ENCODE peak calls at places on chromosomes 12 and 14, in five cellular contexts. One of them, this sample, is unnamed.

GRCh38 chr12:16939871-16940306 is 333.9 kb upstream of the LMO3 start:
- DNase-seq in cardiac fibroblast: peak; percentile 82
- DNase-seq in HT1080: peak; percentile 83
- DNase-seq in CD14-positive monocyte: no peak
- DNase-seq in ELR: peak; percentile 83
- DNase-seq in this sample: peak; percentile 69

GRCh38 chr14:66495214-66496098 is 9.3 kb downstream of the CCDC196 start:
- DNase-seq in HT1080: peak; percentile 65
- DNase-seq in CD14-positive monocyte: no peak
- DNase-seq in ELR: peak; percentile 74
- DNase-seq in cardiac fibroblast: peak; percentile 85
- DNase-seq in this sample: peak; percentile 70

GRCh38 chr12:10722502-10722904 is 620 bp downstream of the YBX3 start:
- DNase-seq in CD14-positive monocyte: peak; percentile 55
- DNase-seq in ELR: peak; percentile 83
- DNase-seq in HT1080: no peak
- DNase-seq in cardiac fibroblast: peak; percentile 71
- DNase-seq in this sample: peak; percentile 42

GRCh38 chr12:52300796-52301691 is 9.7 kb upstream of the KRT81 start:
- DNase-seq in cardiac fibroblast: peak; percentile 20
- DNase-seq in ELR: peak; percentile 63
- DNase-seq in CD14-positive monocyte: no peak
- DNase-seq in HT1080: no peak
- DNase-seq in this sample: no peak

GRCh38 chr12:106106892-106107291 is 31.9 kb downstream of the NUAK1 start:
- DNase-seq in ELR: peak; percentile 67
- DNase-seq in HT1080: no peak
- DNase-seq in cardiac fibroblast: peak; percentile 60
- DNase-seq in CD14-positive monocyte: no peak
- DNase-seq in this sample: peak; percentile 60

GRCh38 chr14:21056520-21057163 is 980 bp upstream of the RNASE8 start:
- DNase-seq in ELR: peak; percentile 23
- DNase-seq in cardiac fibroblast: peak; percentile 46
- DNase-seq in CD14-positive monocyte: no peak
- DNase-seq in HT1080: peak; percentile 57
- DNase-seq in this sample: peak; percentile 82

GRCh38 chr12:132229926-132230325 is 85.7 kb downstream of the NOC4L start:
- DNase-seq in CD14-positive monocyte: no peak
- DNase-seq in HT1080: no peak
- DNase-seq in cardiac fibroblast: no peak
- DNase-seq in ELR: no peak
- DNase-seq in this sample: no peak

GRCh38 chr12:93080994-93081809 is 152.1 kb upstream of the EEA1 start:
- DNase-seq in cardiac fibroblast: peak; percentile 61
- DNase-seq in HT1080: peak; percentile 81
- DNase-seq in CD14-positive monocyte: no peak
- DNase-seq in ELR: peak; percentile 36
- DNase-seq in this sample: peak; percentile 71

GRCh38 chr14:60090864-60091519 is 731 bp upstream of the PCNX4 start:
- DNase-seq in CD14-positive monocyte: no peak
- DNase-seq in ELR: peak; percentile 76
- DNase-seq in cardiac fibroblast: peak; percentile 81
- DNase-seq in HT1080: peak; percentile 66
- DNase-seq in this sample: peak; percentile 78

GRCh38 chr12:109944975-109945374 is 44.9 kb downstream of the TCHP start:
- DNase-seq in ELR: peak; percentile 67
- DNase-seq in HT1080: no peak
- DNase-seq in cardiac fibroblast: peak; percentile 64
- DNase-seq in CD14-positive monocyte: no peak
- DNase-seq in this sample: no peak

GRCh38 chr12:27198036-27198435 is 46.0 kb upstream of the STK38L start:
- DNase-seq in HT1080: no peak
- DNase-seq in cardiac fibroblast: peak; percentile 85
- DNase-seq in CD14-positive monocyte: no peak
- DNase-seq in ELR: no peak
- DNase-seq in this sample: peak; percentile 63

GRCh38 chr14:26526132-26526531 is 71.7 kb downstream of the NOVA1 start:
- DNase-seq in CD14-positive monocyte: no peak
- DNase-seq in cardiac fibroblast: peak; percentile 27
- DNase-seq in HT1080: no peak
- DNase-seq in ELR: no peak
- DNase-seq in this sample: no peak

GRCh38 chr12:16523570-16524331 is 82.2 kb downstream of the LMO3 start:
- DNase-seq in ELR: no peak
- DNase-seq in HT1080: no peak
- DNase-seq in cardiac fibroblast: peak; percentile 42
- DNase-seq in CD14-positive monocyte: no peak
- DNase-seq in this sample: no peak

GRCh38 chr14:103094406-103095209 is at the start of gene EXOC3L4:
- DNase-seq in ELR: no peak
- DNase-seq in cardiac fibroblast: no peak
- DNase-seq in HT1080: no peak
- DNase-seq in CD14-positive monocyte: no peak
- DNase-seq in this sample: no peak

GRCh38 chr14:20328705-20329104 is 4.4 kb downstream of the CCNB1IP1 start:
- DNase-seq in HT1080: no peak
- DNase-seq in CD14-positive monocyte: no peak
- DNase-seq in cardiac fibroblast: no peak
- DNase-seq in ELR: no peak
- DNase-seq in this sample: no peak

GRCh38 chr12:91053951-91054715 is 3.7 kb downstream of the KERA start:
- DNase-seq in CD14-positive monocyte: no peak
- DNase-seq in cardiac fibroblast: peak; percentile 96
- DNase-seq in HT1080: peak; percentile 14
- DNase-seq in ELR: peak; percentile 21
- DNase-seq in this sample: peak; percentile 2

GRCh38 chr14:59131926-59132763 is 56.3 kb upstream of the DAAM1 start:
- DNase-seq in CD14-positive monocyte: no peak
- DNase-seq in ELR: no peak
- DNase-seq in HT1080: no peak
- DNase-seq in cardiac fibroblast: no peak
- DNase-seq in this sample: no peak